ENCODE peak calls at places on chromosomes 2 and 18, in seven cellular contexts. X, A, M, B, I, T and D are unnamed samples.

GRCh38 chr2:196225213-196225612 is 53.8 kb upstream of the STK17B start:
- DNase-seq in X (no peak), A (no peak), M (no peak), B (no peak), I (no peak), T (peak; percentile 80), D (no peak)

GRCh38 chr2:100964706-100965269 is 37.3 kb upstream of the RPL31 start:
- DNase-seq in X (no peak), A (no peak), M (no peak), B (no peak), I (no peak), T (no peak), D (no peak)

GRCh38 chr2:69945447-69945846 is 16.0 kb downstream of the ASPRV1 start:
- DNase-seq in X (no peak), A (no peak), M (no peak), B (no peak), I (no peak), T (no peak), D (no peak)

GRCh38 chr2:106847366-106847765 is 38.6 kb downstream of the ST6GAL2 start:
- DNase-seq in X (no peak), A (no peak), M (no peak), B (no peak), I (no peak), T (peak; percentile 8), D (no peak)

GRCh38 chr2:19818543-19818942 is 83.2 kb downstream of the TTC32 start:
- DNase-seq in X (no peak), A (no peak), M (no peak), B (no peak), I (no peak), T (peak; percentile 63), D (no peak)

GRCh38 chr2:26335231-26335630 is 10.7 kb upstream of the SELENOI start:
- DNase-seq in X (no peak), A (no peak), M (no peak), B (no peak), I (no peak), T (no peak), D (no peak)

GRCh38 chr2:233480490-233481202 is 85.9 kb downstream of the USP40 start:
- DNase-seq in X (no peak), A (no peak), M (peak; percentile 77), B (no peak), I (no peak), T (peak; percentile 70), D (peak; percentile 22)

GRCh38 chr2:219572237-219573001 is at the start of gene INHA:
- DNase-seq in X (no peak), A (no peak), M (no peak), B (no peak), I (peak; percentile 13), T (no peak), D (no peak)

GRCh38 chr2:118853129-118853640 is 5.7 kb upstream of the EN1 start:
- DNase-seq in X (no peak), A (no peak), M (no peak), B (no peak), I (no peak), T (no peak), D (no peak)

GRCh38 chr18:58015045-58015444 is 29.0 kb upstream of the NEDD4L start:
- DNase-seq in X (no peak), A (no peak), M (no peak), B (no peak), I (no peak), T (no peak), D (no peak)

GRCh38 chr2:54709341-54709809 is 14.1 kb upstream of the EML6 start:
- DNase-seq in X (no peak), A (peak; percentile 75), M (no peak), B (no peak), I (peak; percentile 22), T (no peak), D (no peak)

GRCh38 chr2:138090330-138090729 is 126.1 kb downstream of the HNMT start:
- DNase-seq in X (no peak), A (peak; percentile 32), M (peak; percentile 30), B (no peak), I (no peak), T (no peak), D (no peak)

GRCh38 chr2:134375935-134376334 is 122.1 kb downstream of the MGAT5 start:
- DNase-seq in X (no peak), A (peak; percentile 43), M (peak; percentile 14), B (no peak), I (no peak), T (peak; percentile 78), D (no peak)

GRCh38 chr2:69177063-69177771 is 164.2 kb downstream of the ANTXR1 start:
- DNase-seq in X (peak; percentile 90), A (peak; percentile 45), M (no peak), B (no peak), I (peak; percentile 41), T (peak; percentile 95), D (peak; percentile 30)

GRCh38 chr18:55124078-55124477 is 164.8 kb upstream of the CCDC68 start:
- DNase-seq in X (no peak), A (no peak), M (no peak), B (no peak), I (no peak), T (peak; percentile 72), D (no peak)

GRCh38 chr2:241155936-241156335 is 5.7 kb downstream of the PPP1R7 start:
- DNase-seq in X (no peak), A (no peak), M (no peak), B (no peak), I (no peak), T (no peak), D (no peak)

GRCh38 chr2:192146069-192147006 is 48.4 kb downstream of the TMEFF2 start:
- DNase-seq in X (no peak), A (no peak), M (no peak), B (no peak), I (no peak), T (peak; percentile 88), D (no peak)

GRCh38 chr2:30366199-30366691 is 80.8 kb upstream of the LCLAT1 start:
- DNase-seq in X (no peak), A (no peak), M (no peak), B (no peak), I (no peak), T (peak; percentile 64), D (no peak)

GRCh38 chr2:45578056-45578843 is 32.8 kb downstream of the SRBD1 start:
- DNase-seq in X (no peak), A (no peak), M (peak; percentile 27), B (no peak), I (no peak), T (peak; percentile 28), D (peak; percentile 54)

GRCh38 chr2:233565685-233566140 is 869 bp downstream of the USP40 start:
- DNase-seq in X (no peak), A (no peak), M (no peak), B (no peak), I (no peak), T (no peak), D (no peak)